ENCODE peak calls at places on chromosomes 13 and 19, in ten cellular contexts. One of them, this sample, is unnamed.

GRCh38 chr13:41588899-41589298 is 131.5 kb downstream of the RGCC start:
- DNase-seq in gastrocnemius medialis: no peak
- DNase-seq in uterus: no peak
- DNase-seq in GM23248: peak
- DNase-seq in cardiac muscle cell: peak
- DNase-seq in body of pancreas: no peak
- DNase-seq in substantia nigra: no peak
- DNase-seq in CD4-positive, CD25-positive, alpha-beta regulatory T cell: no peak
- DNase-seq in thoracic aorta: no peak
- DNase-seq in K562: peak
- DNase-seq in this sample: no peak

GRCh38 chr19:7673995-7674667 is 2.8 kb upstream of the MCEMP1 start:
- DNase-seq in gastrocnemius medialis: peak
- DNase-seq in uterus: peak
- DNase-seq in GM23248: peak
- DNase-seq in cardiac muscle cell: peak
- DNase-seq in body of pancreas: peak
- DNase-seq in substantia nigra: no peak
- DNase-seq in CD4-positive, CD25-positive, alpha-beta regulatory T cell: no peak
- DNase-seq in thoracic aorta: no peak
- DNase-seq in K562: peak
- DNase-seq in this sample: no peak

GRCh38 chr19:38425810-38426466 is at the start of gene RASGRP4:
- DNase-seq in gastrocnemius medialis: no peak
- DNase-seq in uterus: no peak
- DNase-seq in GM23248: no peak
- DNase-seq in cardiac muscle cell: peak
- DNase-seq in body of pancreas: peak
- DNase-seq in substantia nigra: peak
- DNase-seq in CD4-positive, CD25-positive, alpha-beta regulatory T cell: peak
- DNase-seq in thoracic aorta: no peak
- DNase-seq in K562: peak
- DNase-seq in this sample: no peak

GRCh38 chr19:49318296-49318695 is 6.7 kb downstream of the SLC6A16 start:
- DNase-seq in gastrocnemius medialis: no peak
- DNase-seq in uterus: no peak
- DNase-seq in GM23248: no peak
- DNase-seq in cardiac muscle cell: no peak
- DNase-seq in body of pancreas: no peak
- DNase-seq in substantia nigra: no peak
- DNase-seq in CD4-positive, CD25-positive, alpha-beta regulatory T cell: no peak
- DNase-seq in thoracic aorta: no peak
- DNase-seq in K562: no peak
- DNase-seq in this sample: no peak

GRCh38 chr13:106505295-106505694 is 30.2 kb downstream of the EFNB2 start:
- DNase-seq in gastrocnemius medialis: no peak
- DNase-seq in uterus: no peak
- DNase-seq in GM23248: no peak
- DNase-seq in cardiac muscle cell: no peak
- DNase-seq in body of pancreas: no peak
- DNase-seq in substantia nigra: no peak
- DNase-seq in CD4-positive, CD25-positive, alpha-beta regulatory T cell: no peak
- DNase-seq in thoracic aorta: no peak
- DNase-seq in K562: no peak
- DNase-seq in this sample: no peak

GRCh38 chr13:33321686-33322473 is 36.3 kb upstream of the STARD13 start:
- DNase-seq in gastrocnemius medialis: no peak
- DNase-seq in uterus: no peak
- DNase-seq in GM23248: peak
- DNase-seq in cardiac muscle cell: peak
- DNase-seq in body of pancreas: no peak
- DNase-seq in substantia nigra: no peak
- DNase-seq in CD4-positive, CD25-positive, alpha-beta regulatory T cell: no peak
- DNase-seq in thoracic aorta: no peak
- DNase-seq in K562: no peak
- DNase-seq in this sample: no peak

GRCh38 chr19:38713227-38713649 is 31.0 kb downstream of the CAPN12 start:
- DNase-seq in gastrocnemius medialis: peak
- DNase-seq in uterus: peak
- DNase-seq in GM23248: no peak
- DNase-seq in cardiac muscle cell: no peak
- DNase-seq in body of pancreas: peak
- DNase-seq in substantia nigra: peak
- DNase-seq in CD4-positive, CD25-positive, alpha-beta regulatory T cell: no peak
- DNase-seq in thoracic aorta: no peak
- DNase-seq in K562: no peak
- DNase-seq in this sample: no peak

GRCh38 chr13:30711375-30711774 is 24.0 kb upstream of the ALOX5AP start:
- DNase-seq in gastrocnemius medialis: no peak
- DNase-seq in uterus: no peak
- DNase-seq in GM23248: peak
- DNase-seq in cardiac muscle cell: peak
- DNase-seq in body of pancreas: no peak
- DNase-seq in substantia nigra: no peak
- DNase-seq in CD4-positive, CD25-positive, alpha-beta regulatory T cell: no peak
- DNase-seq in thoracic aorta: no peak
- DNase-seq in K562: no peak
- DNase-seq in this sample: no peak

GRCh38 chr19:5891938-5892771 is 11.4 kb downstream of the NDUFA11 start:
- DNase-seq in gastrocnemius medialis: no peak
- DNase-seq in uterus: no peak
- DNase-seq in GM23248: peak
- DNase-seq in cardiac muscle cell: peak
- DNase-seq in body of pancreas: peak
- DNase-seq in substantia nigra: peak
- DNase-seq in CD4-positive, CD25-positive, alpha-beta regulatory T cell: no peak
- DNase-seq in thoracic aorta: no peak
- DNase-seq in K562: peak
- DNase-seq in this sample: no peak

GRCh38 chr13:114067886-114068722 is 64.3 kb downstream of the RASA3 start:
- DNase-seq in gastrocnemius medialis: peak
- DNase-seq in uterus: no peak
- DNase-seq in GM23248: no peak
- DNase-seq in cardiac muscle cell: no peak
- DNase-seq in body of pancreas: no peak
- DNase-seq in substantia nigra: no peak
- DNase-seq in CD4-positive, CD25-positive, alpha-beta regulatory T cell: no peak
- DNase-seq in thoracic aorta: no peak
- DNase-seq in K562: no peak
- DNase-seq in this sample: no peak

GRCh38 chr19:30671622-30672051 is 299.5 kb downstream of the ZNF536 start:
- DNase-seq in gastrocnemius medialis: no peak
- DNase-seq in uterus: no peak
- DNase-seq in GM23248: no peak
- DNase-seq in cardiac muscle cell: peak
- DNase-seq in body of pancreas: no peak
- DNase-seq in substantia nigra: no peak
- DNase-seq in CD4-positive, CD25-positive, alpha-beta regulatory T cell: no peak
- DNase-seq in thoracic aorta: no peak
- DNase-seq in K562: no peak
- DNase-seq in this sample: no peak

GRCh38 chr19:10193666-10194499 is 870 bp downstream of the DNMT1 start:
- DNase-seq in gastrocnemius medialis: no peak
- DNase-seq in uterus: no peak
- DNase-seq in GM23248: peak
- DNase-seq in cardiac muscle cell: peak
- DNase-seq in body of pancreas: no peak
- DNase-seq in substantia nigra: no peak
- DNase-seq in CD4-positive, CD25-positive, alpha-beta regulatory T cell: no peak
- DNase-seq in thoracic aorta: no peak
- DNase-seq in K562: peak
- DNase-seq in this sample: no peak

GRCh38 chr19:49588370-49589122 is 2.4 kb upstream of the PRR12 start:
- DNase-seq in gastrocnemius medialis: no peak
- DNase-seq in uterus: no peak
- DNase-seq in GM23248: no peak
- DNase-seq in cardiac muscle cell: no peak
- DNase-seq in body of pancreas: no peak
- DNase-seq in substantia nigra: no peak
- DNase-seq in CD4-positive, CD25-positive, alpha-beta regulatory T cell: peak
- DNase-seq in thoracic aorta: no peak
- DNase-seq in K562: no peak
- DNase-seq in this sample: no peak

GRCh38 chr13:73794755-73795154 is 339.4 kb downstream of the KLF12 start:
- DNase-seq in gastrocnemius medialis: no peak
- DNase-seq in uterus: no peak
- DNase-seq in GM23248: no peak
- DNase-seq in cardiac muscle cell: no peak
- DNase-seq in body of pancreas: no peak
- DNase-seq in substantia nigra: no peak
- DNase-seq in CD4-positive, CD25-positive, alpha-beta regulatory T cell: no peak
- DNase-seq in thoracic aorta: no peak
- DNase-seq in K562: no peak
- DNase-seq in this sample: no peak

DNA sequence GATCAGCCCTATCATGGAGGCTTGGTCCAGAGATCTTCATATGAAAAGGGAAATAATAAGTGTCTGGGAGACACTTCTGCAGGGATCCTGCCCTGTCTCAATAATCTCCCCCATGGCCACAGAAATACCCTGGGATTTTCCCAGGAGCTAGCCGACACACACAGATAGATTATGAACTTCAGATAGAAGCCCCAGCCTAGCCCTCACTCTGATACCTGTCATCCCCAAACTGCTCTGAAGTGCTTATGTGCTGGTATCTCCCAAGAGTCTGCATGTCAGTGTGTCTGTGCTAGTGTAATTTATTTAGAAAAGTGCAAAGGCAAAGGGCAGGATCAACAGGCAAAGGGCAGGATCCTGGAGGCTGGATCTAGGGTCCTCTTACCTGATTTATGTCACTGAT is 38.7 kb upstream of the ZNF766 start:
- DNase-seq in gastrocnemius medialis: no peak
- DNase-seq in uterus: no peak
- DNase-seq in GM23248: no peak
- DNase-seq in cardiac muscle cell: no peak
- DNase-seq in body of pancreas: no peak
- DNase-seq in substantia nigra: no peak
- DNase-seq in CD4-positive, CD25-positive, alpha-beta regulatory T cell: no peak
- DNase-seq in thoracic aorta: no peak
- DNase-seq in K562: no peak
- DNase-seq in this sample: no peak
- H3K27ac ChIP-seq in gastrocnemius medialis: no peak
- H3K27ac ChIP-seq in uterus: no peak
- H3K27ac ChIP-seq in GM23248: peak
- H3K27ac ChIP-seq in cardiac muscle cell: peak
- H3K27ac ChIP-seq in body of pancreas: no peak
- H3K27ac ChIP-seq in substantia nigra: no peak
- H3K27ac ChIP-seq in CD4-positive, CD25-positive, alpha-beta regulatory T cell: no peak
- H3K27ac ChIP-seq in thoracic aorta: no peak
- H3K27ac ChIP-seq in K562: no peak
- H3K27ac ChIP-seq in this sample: no peak

GRCh38 chr13:46166221-46166584 is 15.8 kb downstream of the LCP1 start:
- DNase-seq in gastrocnemius medialis: no peak
- DNase-seq in uterus: no peak
- DNase-seq in GM23248: no peak
- DNase-seq in cardiac muscle cell: no peak
- DNase-seq in body of pancreas: no peak
- DNase-seq in substantia nigra: no peak
- DNase-seq in CD4-positive, CD25-positive, alpha-beta regulatory T cell: no peak
- DNase-seq in thoracic aorta: no peak
- DNase-seq in K562: no peak
- DNase-seq in this sample: no peak
- H3K27ac ChIP-seq in gastrocnemius medialis: no peak
- H3K27ac ChIP-seq in uterus: no peak
- H3K27ac ChIP-seq in GM23248: no peak
- H3K27ac ChIP-seq in cardiac muscle cell: no peak
- H3K27ac ChIP-seq in body of pancreas: no peak
- H3K27ac ChIP-seq in substantia nigra: no peak
- H3K27ac ChIP-seq in CD4-positive, CD25-positive, alpha-beta regulatory T cell: peak
- H3K27ac ChIP-seq in thoracic aorta: no peak
- H3K27ac ChIP-seq in K562: no peak
- H3K27ac ChIP-seq in this sample: no peak

GRCh38 chr13:20002766-20003165 is 44.2 kb downstream of the ZMYM2 start:
- DNase-seq in gastrocnemius medialis: no peak
- DNase-seq in uterus: no peak
- DNase-seq in GM23248: no peak
- DNase-seq in cardiac muscle cell: no peak
- DNase-seq in body of pancreas: no peak
- DNase-seq in substantia nigra: no peak
- DNase-seq in CD4-positive, CD25-positive, alpha-beta regulatory T cell: no peak
- DNase-seq in thoracic aorta: no peak
- DNase-seq in K562: peak
- DNase-seq in this sample: no peak

GRCh38 chr13:19998960-19999359 is 40.4 kb downstream of the ZMYM2 start:
- DNase-seq in gastrocnemius medialis: no peak
- DNase-seq in uterus: no peak
- DNase-seq in GM23248: no peak
- DNase-seq in cardiac muscle cell: no peak
- DNase-seq in body of pancreas: no peak
- DNase-seq in substantia nigra: no peak
- DNase-seq in CD4-positive, CD25-positive, alpha-beta regulatory T cell: no peak
- DNase-seq in thoracic aorta: no peak
- DNase-seq in K562: no peak
- DNase-seq in this sample: no peak

GRCh38 chr13:20001351-20001750 is 42.8 kb downstream of the ZMYM2 start:
- DNase-seq in gastrocnemius medialis: no peak
- DNase-seq in uterus: no peak
- DNase-seq in GM23248: no peak
- DNase-seq in cardiac muscle cell: peak
- DNase-seq in body of pancreas: no peak
- DNase-seq in substantia nigra: no peak
- DNase-seq in CD4-positive, CD25-positive, alpha-beta regulatory T cell: no peak
- DNase-seq in thoracic aorta: no peak
- DNase-seq in K562: no peak
- DNase-seq in this sample: no peak

DNA sequence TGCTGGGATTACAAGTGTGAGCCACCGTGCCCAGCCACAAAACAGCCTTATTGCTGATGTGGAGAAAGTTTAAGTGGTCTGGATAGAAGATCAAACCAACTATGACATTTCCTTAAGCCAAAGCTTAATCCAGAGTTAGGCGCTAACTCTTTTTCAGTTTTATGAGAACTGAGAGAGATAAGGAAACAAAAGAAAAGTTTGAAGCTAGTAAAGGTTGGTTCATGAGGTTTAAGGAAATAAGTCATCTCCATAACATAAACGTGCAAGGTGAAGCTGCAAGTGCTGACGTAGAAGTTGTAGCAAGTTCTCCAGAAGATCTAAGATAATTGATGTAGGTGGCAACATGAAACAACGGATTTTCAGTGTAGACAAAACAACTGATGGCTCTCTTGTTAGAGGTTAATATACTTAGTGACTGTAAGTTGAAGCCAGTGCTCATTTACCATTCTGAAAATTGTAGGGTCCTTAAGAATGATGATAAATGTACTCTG is 41.6 kb downstream of the ZMYM2 start:
- DNase-seq in gastrocnemius medialis: no peak
- DNase-seq in uterus: no peak
- DNase-seq in GM23248: no peak
- DNase-seq in cardiac muscle cell: no peak
- DNase-seq in body of pancreas: no peak
- DNase-seq in substantia nigra: no peak
- DNase-seq in CD4-positive, CD25-positive, alpha-beta regulatory T cell: no peak
- DNase-seq in thoracic aorta: no peak
- DNase-seq in K562: no peak
- DNase-seq in this sample: no peak
- H3K27ac ChIP-seq in gastrocnemius medialis: no peak
- H3K27ac ChIP-seq in uterus: no peak
- H3K27ac ChIP-seq in GM23248: no peak
- H3K27ac ChIP-seq in cardiac muscle cell: peak
- H3K27ac ChIP-seq in body of pancreas: no peak
- H3K27ac ChIP-seq in substantia nigra: no peak
- H3K27ac ChIP-seq in CD4-positive, CD25-positive, alpha-beta regulatory T cell: no peak
- H3K27ac ChIP-seq in thoracic aorta: no peak
- H3K27ac ChIP-seq in K562: no peak
- H3K27ac ChIP-seq in this sample: no peak

GRCh38 chr19:11345122-11345752 is 831 bp downstream of the TMEM205 start:
- DNase-seq in gastrocnemius medialis: no peak
- DNase-seq in uterus: no peak
- DNase-seq in GM23248: peak
- DNase-seq in cardiac muscle cell: no peak
- DNase-seq in body of pancreas: no peak
- DNase-seq in substantia nigra: no peak
- DNase-seq in CD4-positive, CD25-positive, alpha-beta regulatory T cell: no peak
- DNase-seq in thoracic aorta: no peak
- DNase-seq in K562: no peak
- DNase-seq in this sample: no peak
- H3K27ac ChIP-seq in gastrocnemius medialis: peak
- H3K27ac ChIP-seq in uterus: peak
- H3K27ac ChIP-seq in GM23248: no peak
- H3K27ac ChIP-seq in cardiac muscle cell: no peak
- H3K27ac ChIP-seq in body of pancreas: peak
- H3K27ac ChIP-seq in substantia nigra: peak
- H3K27ac ChIP-seq in CD4-positive, CD25-positive, alpha-beta regulatory T cell: peak
- H3K27ac ChIP-seq in thoracic aorta: peak
- H3K27ac ChIP-seq in K562: no peak
- H3K27ac ChIP-seq in this sample: peak

This sample was measured in caudate nucleus.